ENCODE peak calls at places on chromosomes 4 and X, in seven cellular contexts. Z is suprapubic skin, Q is neural crest cell, X is NCI-H1092 treated with DMSO at 0.1 percent for 48 hours, M is NCI-H2081, E is uterus, H is astrocyte of the cerebellum. B is an unnamed sample.

GRCh38 chr4:156889616-156890594 is 81.7 kb downstream of the PDGFC start:
- DNase-seq in Z (no peak), H (peak; percentile 24), E (no peak), Q (no peak), M (no peak), X (no peak), B (no peak)

GRCh38 chrX:8548446-8548845 is 83.8 kb downstream of the VCX3B start:
- DNase-seq in Q (no peak), H (no peak), Z (no peak), E (no peak), X (no peak), M (no peak), B (no peak)

GRCh38 chr4:88791274-88791673 is 93.6 kb upstream of the NAP1L5 start:
- DNase-seq in E (no peak), X (no peak), Q (no peak), H (peak; percentile 36), Z (no peak), M (no peak), B (no peak)

GRCh38 chr4:52076731-52077130 is 25.6 kb downstream of the SPATA18 start:
- DNase-seq in M (no peak), H (no peak), Z (no peak), X (no peak), Q (peak; percentile 41), E (no peak), B (peak; percentile 75)

GRCh38 chr4:174912919-174913543 is 5.1 kb upstream of the ADAM29 start:
- DNase-seq in X (no peak), H (no peak), E (no peak), Q (no peak), Z (no peak), M (no peak), B (no peak)

GRCh38 chrX:15816453-15816838 is 26.2 kb downstream of the ZRSR2 start:
- DNase-seq in E (no peak), Q (no peak), Z (no peak), H (no peak), M (no peak), X (no peak), B (no peak)

GRCh38 chr4:101155368-101155767 is 192.0 kb downstream of the PPP3CA start:
- DNase-seq in Z (no peak), Q (no peak), M (no peak), E (no peak), H (no peak), X (no peak), B (no peak)

GRCh38 chrX:40313269-40313668 is 215.5 kb upstream of the BCOR start:
- DNase-seq in M (no peak), H (no peak), Q (no peak), Z (no peak), X (no peak), E (no peak), B (no peak)

GRCh38 chr4:82623284-82623683 is 61.5 kb upstream of the TMEM150C start:
- DNase-seq in X (no peak), H (no peak), Z (no peak), E (no peak), Q (no peak), M (no peak), B (no peak)

GRCh38 chrX:21944136-21944615 is 3.7 kb downstream of the SMS start:
- DNase-seq in H (no peak), E (no peak), X (no peak), M (no peak), Z (no peak), Q (no peak), B (no peak)

GRCh38 chr4:8451440-8452182 is 11.0 kb downstream of the TRMT44 start:
- DNase-seq in X (no peak), Z (no peak), Q (no peak), E (no peak), M (no peak), H (no peak), B (no peak)

GRCh38 chrX:22616867-22617266 is 344.2 kb downstream of the CBLL2 start:
- DNase-seq in H (no peak), E (no peak), Z (no peak), Q (no peak), X (no peak), M (no peak), B (no peak)

GRCh38 chr4:76764251-76764650 is 133.7 kb downstream of the SOWAHB start:
- DNase-seq in M (no peak), Z (no peak), X (no peak), Q (no peak), E (no peak), H (no peak), B (no peak)

GRCh38 chr4:139625487-139625886 is 40.1 kb upstream of the MGST2 start:
- DNase-seq in H (no peak), X (peak; percentile 36), M (no peak), Q (no peak), Z (no peak), E (no peak), B (no peak)

GRCh38 chr4:56680266-56680665 is 830 bp downstream of the HOPX start:
- DNase-seq in Z (no peak), H (no peak), M (no peak), X (no peak), E (no peak), Q (no peak), B (no peak)

GRCh38 chr4:8198906-8199593 is at the start of gene SH3TC1:
- DNase-seq in M (peak; percentile 84), X (peak; percentile 70), Z (peak; percentile 89), E (peak; percentile 66), H (no peak), Q (peak; percentile 57), B (peak; percentile 77)

GRCh38 chrX:40176256-40176978 is 78.7 kb upstream of the BCOR start:
- DNase-seq in Q (no peak), E (peak; percentile 47), M (peak; percentile 76), H (no peak), Z (no peak), X (peak; percentile 67), B (peak; percentile 58)